ENCODE peak calls at places on chromosomes 4 and X, in seven cellular contexts. S is non-pigmented ciliary epithelial cell, A is HS-27A, R is AG04450, P is cerebellum, D is lung microvascular endothelial cell, Z is caudate nucleus. L is an unnamed sample.
A peak's percentile ranks its signal among the peaks of the same experiment; 100 is the strongest.

GRCh38 chr4:87419578-87420249 is 2.7 kb upstream of the NUDT9 start:
- DNase-seq in S (no peak), A (no peak), R (no peak), P (no peak), D (peak; percentile 36), Z (no peak), L (no peak)

GRCh38 chrX:118373538-118373937 is 27.6 kb downstream of the WDR44 start:
- DNase-seq in S (no peak), A (no peak), R (no peak), P (no peak), D (no peak), Z (no peak), L (no peak)

GRCh38 chrX:37796805-37797204 is 16.9 kb downstream of the CYBB start:
- DNase-seq in S (no peak), A (no peak), R (no peak), P (no peak), D (no peak), Z (no peak), L (no peak)

GRCh38 chr4:95256108-95256835 is 292.5 kb downstream of the UNC5C start:
- DNase-seq in S (no peak), A (no peak), R (no peak), P (no peak), D (no peak), Z (no peak), L (no peak)

GRCh38 chr4:174398728-174399127 is 115.0 kb downstream of the CEP44 start:
- DNase-seq in S (peak; percentile 50), A (peak; percentile 22), R (peak; percentile 34), P (no peak), D (peak; percentile 4), Z (no peak), L (no peak)

GRCh38 chr4:102036619-102037376 is 246.3 kb downstream of the BANK1 start:
- DNase-seq in S (peak; percentile 24), A (peak; percentile 20), R (no peak), P (peak; percentile 65), D (no peak), Z (no peak), L (no peak)

GRCh38 chrX:134460861-134461218 is 875 bp downstream of the HPRT1 start:
- DNase-seq in S (no peak), A (no peak), R (no peak), P (peak; percentile 1), D (peak; percentile 5), Z (no peak), L (peak; percentile 24)

GRCh38 chrX:109873576-109873975 is 129.3 kb upstream of the TMEM164 start:
- DNase-seq in S (no peak), A (no peak), R (no peak), P (no peak), D (no peak), Z (no peak), L (no peak)

GRCh38 chr4:4260185-4260751 is 12.2 kb upstream of the TMEM128 start:
- DNase-seq in S (no peak), A (peak; percentile 4), R (no peak), P (no peak), D (peak; percentile 80), Z (no peak), L (no peak)

GRCh38 chr4:184111433-184111832 is 106.2 kb downstream of the ENPP6 start:
- DNase-seq in S (no peak), A (no peak), R (no peak), P (no peak), D (no peak), Z (no peak), L (no peak)

GRCh38 chr4:95086532-95086931 is 328.8 kb downstream of the BMPR1B start:
- DNase-seq in S (no peak), A (no peak), R (no peak), P (no peak), D (no peak), Z (no peak), L (no peak)

GRCh38 chr4:29560452-29560851 is 1159.7 kb upstream of the PCDH7 start:
- DNase-seq in S (peak; percentile 4), A (no peak), R (no peak), P (no peak), D (no peak), Z (no peak), L (no peak)

L was measured in colonic mucosa.